ENCODE peak calls at places on chromosomes 2 and 18, in five cellular contexts. G is fibroblast of pulmonary artery, X is uterus, F is epithelial cell of esophagus, I is left ventricle myocardium inferior. C is an unnamed sample.

GRCh38 chr2:98614024-98614739 is 5.8 kb downstream of the UNC50 start:
- DNase-seq in G (no peak), X (no peak), F (no peak), I (no peak), C (no peak)

GRCh38 chr18:77103991-77104521 is 28.5 kb downstream of the MBP start:
- DNase-seq in G (peak), X (no peak), F (no peak), I (no peak), C (no peak)

GRCh38 chr2:235050992-235051351 is 99.2 kb downstream of the SH3BP4 start:
- DNase-seq in G (peak), X (peak), F (peak), I (peak), C (peak)

GRCh38 chr2:223297788-223298187 is 245.8 kb downstream of the KCNE4 start:
- DNase-seq in G (no peak), X (no peak), F (peak), I (no peak), C (no peak)

GRCh38 chr2:224689539-224689938 is 26.6 kb downstream of the CCDC195 start:
- DNase-seq in G (no peak), X (no peak), F (no peak), I (no peak), C (no peak)

GRCh38 chr2:222477962-222478608 is 53.7 kb downstream of the SGPP2 start:
- DNase-seq in G (no peak), X (no peak), F (no peak), I (no peak), C (peak)

GRCh38 chr18:59873616-59874015 is 26.2 kb upstream of the PMAIP1 start:
- DNase-seq in G (peak), X (no peak), F (no peak), I (no peak), C (peak)

GRCh38 chr18:10265560-10266235 is 188.7 kb upstream of the APCDD1 start:
- DNase-seq in G (no peak), X (no peak), F (no peak), I (no peak), C (no peak)

GRCh38 chr18:37287601-37288000 is 278.0 kb downstream of the CELF4 start:
- DNase-seq in G (no peak), X (no peak), F (no peak), I (no peak), C (no peak)

GRCh38 chr2:192515937-192516336 is 321.2 kb upstream of the TMEFF2 start:
- DNase-seq in G (no peak), X (no peak), F (no peak), I (no peak), C (no peak)

GRCh38 chr2:73202156-73203054 is at the start of gene NOTO:
- DNase-seq in G (peak), X (no peak), F (peak), I (no peak), C (peak)

GRCh38 chr2:196696423-196697073 is 57.0 kb downstream of the CCDC150 start:
- DNase-seq in G (peak), X (no peak), F (peak), I (no peak), C (peak)

GRCh38 chr2:182073613-182074012 is 88.0 kb downstream of the PPP1R1C start:
- DNase-seq in G (no peak), X (no peak), F (no peak), I (no peak), C (no peak)

GRCh38 chr2:50658883-50659282 is 373.0 kb downstream of the NRXN1 start:
- DNase-seq in G (no peak), X (no peak), F (peak), I (no peak), C (no peak)

GRCh38 chr2:9867876-9868275 is 24.6 kb downstream of the TAF1B start:
- DNase-seq in G (no peak), X (no peak), F (no peak), I (no peak), C (no peak)

GRCh38 chr2:235511187-235511661 is 17.4 kb downstream of the AGAP1 start:
- DNase-seq in G (peak), X (no peak), F (peak), I (no peak), C (peak)

GRCh38 chr2:26346454-26347053 is at the start of gene ADGRF3:
- DNase-seq in G (no peak), X (peak), F (peak), I (peak), C (peak)

GRCh38 chr2:159706385-159706980 is 5.8 kb upstream of the MARCHF7 start:
- DNase-seq in G (peak), X (no peak), F (no peak), I (no peak), C (peak)

GRCh38 chr2:216294305-216294704 is 78.0 kb downstream of the MARCHF4 start:
- DNase-seq in G (no peak), X (no peak), F (peak), I (no peak), C (no peak)

GRCh38 chr2:99659874-99660273 is 170.1 kb upstream of the REV1 start:
- DNase-seq in G (no peak), X (peak), F (no peak), I (no peak), C (no peak)

GRCh38 chr2:218963597-218963996 is 4.1 kb downstream of the CDK5R2 start:
- DNase-seq in G (peak), X (no peak), F (no peak), I (no peak), C (no peak)

GRCh38 chr2:25349397-25349796 is 7.7 kb upstream of the DNMT3A start:
- DNase-seq in G (peak), X (no peak), F (peak), I (no peak), C (peak)

DNA sequence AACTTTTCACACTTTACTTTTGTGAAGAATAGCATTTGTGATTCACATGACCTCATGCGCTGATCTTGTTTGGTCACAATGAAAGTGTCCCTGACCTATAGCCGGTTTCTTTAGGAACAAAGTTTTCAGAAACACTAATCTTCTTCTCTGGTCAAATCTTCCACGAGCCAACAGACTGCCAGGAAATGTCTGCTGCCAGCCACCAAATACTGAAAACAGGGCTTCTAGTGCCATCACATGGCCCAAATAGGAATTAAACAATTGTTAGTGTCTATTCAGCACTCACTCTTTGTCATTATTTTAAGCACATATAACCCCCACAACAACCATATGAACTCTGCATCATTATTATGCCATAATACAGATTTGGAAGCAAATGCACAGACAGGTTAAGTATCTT is 286.5 kb upstream of the SYT4 start:
- DNase-seq in G (peak), X (no peak), F (peak), I (no peak), C (no peak)
- TF ChIP-seq CTCF in G (peak), X (no peak), F (peak), I (peak), C (peak)

GRCh38 chr2:58046335-58046584 is 346 bp upstream of the VRK2 start:
- DNase-seq in G (no peak), X (no peak), F (no peak), I (no peak), C (no peak)

GRCh38 chr2:58047969-58048368 is 1.4 kb downstream of the VRK2 start:
- DNase-seq in G (no peak), X (no peak), F (no peak), I (no peak), C (no peak)

GRCh38 chr2:58047373-58047674 is 718 bp downstream of the VRK2 start:
- DNase-seq in G (no peak), X (no peak), F (no peak), I (no peak), C (no peak)

GRCh38 chr2:58045580-58046334 is 849 bp upstream of the VRK2 start:
- DNase-seq in G (no peak), X (no peak), F (no peak), I (no peak), C (no peak)

GRCh38 chr2:58046585-58047372 is at the start of gene VRK2:
- DNase-seq in G (peak), X (peak), F (peak), I (peak), C (peak)
- TF ChIP-seq CTCF in G (no peak), X (peak), F (no peak), I (peak), C (no peak)

DNA sequence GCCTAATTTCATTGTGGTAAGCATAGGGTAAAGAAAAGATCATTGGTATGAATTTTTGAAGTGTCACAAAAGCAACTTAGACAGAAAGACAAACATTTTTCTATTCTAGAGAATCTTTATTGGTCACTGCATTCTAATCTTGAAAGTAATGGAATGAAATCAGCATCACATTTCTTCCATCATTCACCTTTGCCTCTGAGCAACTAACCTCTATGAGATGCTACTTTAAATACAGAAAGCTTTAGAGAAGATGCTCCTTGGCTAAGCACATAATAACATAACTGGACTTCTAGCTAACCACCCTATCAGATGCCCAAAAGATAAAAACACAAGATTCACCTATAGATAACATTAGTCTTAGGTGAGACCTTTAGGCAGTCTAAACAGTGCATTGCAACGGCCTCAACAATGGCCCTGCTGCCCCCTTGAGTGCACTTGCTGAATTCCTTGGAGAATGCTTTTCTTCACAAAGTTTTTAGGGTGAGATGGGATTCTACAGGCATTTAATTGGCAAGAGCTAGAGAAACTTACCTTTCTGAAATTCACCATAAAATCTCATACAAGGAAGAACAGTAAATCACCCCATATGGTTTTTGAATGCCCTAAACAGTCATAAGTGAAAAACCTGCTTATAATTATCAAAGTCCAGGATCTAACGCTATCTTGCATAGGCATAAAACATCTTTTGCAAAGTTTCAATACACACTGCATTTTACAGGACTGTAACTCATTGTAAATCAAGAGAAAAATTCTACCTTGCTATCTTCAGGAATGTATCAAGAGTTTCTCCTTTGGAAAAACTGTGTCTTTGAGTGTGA is 791.3 kb upstream of the CHAC2 start:
- DNase-seq in G (peak), X (no peak), F (peak), I (no peak), C (no peak)
- TF ChIP-seq CTCF in G (peak), X (no peak), F (peak), I (peak), C (peak)

DNA sequence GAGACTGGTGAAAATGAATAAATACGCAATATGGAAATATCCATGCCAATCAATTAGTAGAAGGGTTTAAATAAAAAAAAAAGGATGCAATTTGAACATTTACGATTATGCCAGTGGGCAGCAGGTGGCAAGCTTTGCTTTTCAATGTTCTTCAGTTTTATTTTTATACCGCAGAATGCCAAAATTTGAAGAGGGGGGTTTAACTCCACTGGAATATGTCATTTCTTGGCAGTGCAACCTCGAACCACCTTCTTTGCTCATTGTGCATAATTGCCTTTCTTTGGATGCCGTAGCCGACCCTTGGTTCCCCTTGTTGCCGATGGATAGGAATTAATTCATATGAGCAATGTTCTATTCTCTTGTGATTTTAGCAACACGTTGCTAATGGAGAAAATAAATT is 88.0 kb downstream of the LTBP1 start:
- DNase-seq in G (peak), X (peak), F (peak), I (no peak), C (peak)
- TF ChIP-seq CTCF in G (peak), X (peak), F (peak), I (peak), C (peak)

DNA sequence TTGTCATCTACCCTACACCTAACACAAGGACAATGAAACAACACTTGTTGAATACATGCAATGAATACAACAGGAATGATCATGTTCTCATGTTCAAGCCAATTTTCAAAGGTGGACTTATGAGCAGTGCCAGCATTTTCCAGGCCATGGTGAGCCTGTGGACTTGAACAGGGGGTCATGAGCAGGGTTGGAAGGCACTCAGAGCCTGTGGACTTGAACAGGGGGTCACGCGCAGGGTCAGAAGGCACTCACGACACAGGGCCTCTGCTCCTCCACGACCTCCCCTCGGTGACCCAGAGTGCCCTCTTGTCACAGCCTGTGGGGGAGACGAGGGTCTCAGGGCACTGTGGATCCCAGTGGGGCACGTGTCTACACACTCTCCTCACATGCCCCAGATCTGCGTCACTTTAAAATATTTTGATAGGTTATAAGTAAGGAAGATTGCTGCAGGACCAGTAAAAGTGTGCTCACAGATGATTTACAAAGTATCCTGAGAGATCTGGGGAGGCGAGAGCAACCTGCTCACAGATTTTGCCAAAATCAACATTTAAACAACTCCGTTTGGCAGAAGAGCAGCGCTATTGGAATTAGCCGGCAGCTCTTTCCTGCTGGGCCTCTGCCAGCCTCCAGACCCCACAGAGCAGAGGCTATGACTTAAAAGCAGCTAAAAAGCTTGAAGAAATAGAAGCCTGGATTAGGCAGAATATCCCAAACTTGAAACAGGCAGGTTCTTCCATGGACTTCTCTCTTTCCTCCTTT is 121.9 kb downstream of the TMEM18 start:
- DNase-seq in G (no peak), X (no peak), F (no peak), I (no peak), C (no peak)
- TF ChIP-seq CTCF in G (no peak), X (no peak), F (no peak), I (no peak), C (no peak)

DNA sequence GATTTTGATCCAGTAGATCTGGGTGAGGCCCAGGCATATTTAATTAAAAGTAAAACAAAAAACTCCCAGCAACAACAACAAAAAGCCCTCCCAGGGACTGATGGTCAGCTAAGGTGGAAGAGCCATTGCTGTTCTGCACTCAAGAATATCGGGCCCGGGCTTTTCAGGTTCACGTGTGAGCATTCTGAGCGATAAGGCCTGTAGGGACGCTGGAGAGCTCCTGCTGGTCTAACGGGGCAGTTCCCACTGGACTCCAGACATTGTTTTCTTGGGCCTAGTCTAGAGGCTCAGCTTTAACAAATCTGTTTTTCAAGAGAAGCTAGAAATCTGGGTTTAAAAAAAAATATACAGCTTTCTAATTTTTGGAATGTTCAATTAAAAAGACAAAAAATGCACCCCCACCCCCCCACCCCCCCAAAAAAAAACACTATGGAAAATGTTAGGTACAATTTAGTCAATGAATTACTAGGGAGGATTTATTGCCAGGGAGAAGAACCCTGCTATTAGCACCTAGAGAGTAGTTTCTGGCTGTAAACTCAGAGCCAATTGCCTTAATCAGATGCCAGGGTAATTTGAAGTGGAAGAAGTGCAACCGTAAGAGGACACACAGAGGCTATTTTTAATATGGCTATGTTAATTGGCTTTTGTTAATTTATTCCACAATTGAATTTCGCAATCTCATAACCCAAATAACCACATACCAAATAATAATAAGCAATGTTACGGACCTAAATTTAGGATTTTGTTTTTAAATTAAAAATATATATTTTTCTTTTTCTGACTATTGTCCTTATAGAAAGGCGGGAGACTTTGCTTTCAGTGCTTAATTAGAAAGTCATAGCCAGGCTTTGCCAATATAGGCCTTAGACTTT is 78.9 kb downstream of the MAP4K4 start:
- DNase-seq in G (peak), X (no peak), F (no peak), I (no peak), C (no peak)
- TF ChIP-seq CTCF in G (peak), X (no peak), F (peak), I (peak), C (peak)

GRCh38 chr2:238874330-238875050 is 26.6 kb downstream of the TWIST2 start:
- DNase-seq in G (no peak), X (peak), F (no peak), I (no peak), C (no peak)

GRCh38 chr2:238873841-238874240 is 26.0 kb downstream of the TWIST2 start:
- DNase-seq in G (no peak), X (no peak), F (no peak), I (no peak), C (no peak)

GRCh38 chr2:238876232-238876630 is 28.3 kb downstream of the TWIST2 start:
- DNase-seq in G (no peak), X (no peak), F (no peak), I (no peak), C (no peak)

GRCh38 chr2:238875531-238876231 is 27.8 kb downstream of the TWIST2 start:
- DNase-seq in G (peak), X (peak), F (no peak), I (no peak), C (no peak)

DNA sequence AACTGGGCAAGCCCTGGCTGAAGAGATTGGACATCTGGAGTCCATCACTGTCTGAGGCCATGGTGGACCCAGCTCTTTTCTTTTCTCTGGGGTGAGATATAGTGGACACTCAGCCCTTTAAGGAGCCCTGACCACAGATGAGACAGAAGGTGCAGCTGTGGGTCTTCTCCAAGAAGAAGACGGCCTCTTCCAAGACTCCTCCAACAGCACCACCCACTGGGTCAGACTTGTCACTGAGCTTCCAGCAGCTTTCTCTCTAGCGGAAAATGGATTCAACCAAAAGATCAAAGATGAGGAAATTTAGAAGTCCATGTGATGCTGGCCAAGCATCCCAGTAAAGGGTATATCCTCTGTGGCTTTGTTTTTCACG is 27.3 kb downstream of the TWIST2 start:
- DNase-seq in G (peak), X (no peak), F (no peak), I (no peak), C (no peak)
- TF ChIP-seq CTCF in G (peak), X (no peak), F (no peak), I (no peak), C (peak)

GRCh38 chr2:17606851-17607250 is 66.4 kb downstream of the VSNL1 start:
- DNase-seq in G (no peak), X (no peak), F (no peak), I (no peak), C (no peak)
- TF ChIP-seq CTCF in G (no peak), X (no peak), F (no peak), I (no peak), C (no peak)

GRCh38 chr2:48540237-48540935 is 10.4 kb downstream of the STON1 start:
- DNase-seq in G (no peak), X (no peak), F (no peak), I (no peak), C (no peak)
- TF ChIP-seq CTCF in G (no peak), X (no peak), F (no peak), I (no peak), C (no peak)

GRCh38 chr2:57936216-57936615 is 110.4 kb upstream of the VRK2 start:
- DNase-seq in G (peak), X (no peak), F (peak), I (no peak), C (no peak)

GRCh38 chr2:57937456-57937855 is 109.2 kb upstream of the VRK2 start:
- DNase-seq in G (peak), X (no peak), F (no peak), I (no peak), C (no peak)

DNA sequence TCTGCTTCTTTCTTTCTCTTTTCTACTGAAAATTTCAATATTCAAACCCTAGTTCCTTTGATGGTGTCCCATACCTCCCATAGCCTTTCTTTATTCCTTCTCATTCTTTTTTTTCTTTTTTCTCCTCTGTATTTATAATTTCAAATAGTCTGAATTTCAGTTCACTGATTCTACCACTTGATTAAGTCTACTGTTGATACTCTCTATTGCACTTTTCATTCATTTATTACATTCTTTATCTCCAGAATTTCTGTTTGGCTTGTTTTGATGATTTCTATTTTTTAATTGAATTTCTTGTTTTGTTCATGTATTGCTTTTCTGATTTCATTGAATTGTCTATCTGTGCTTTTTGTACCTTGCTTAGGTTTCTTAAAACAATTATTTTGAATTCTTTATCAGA is 111.9 kb upstream of the VRK2 start:
- DNase-seq in G (no peak), X (no peak), F (no peak), I (no peak), C (no peak)
- TF ChIP-seq CTCF in G (no peak), X (no peak), F (no peak), I (no peak), C (no peak)